ENCODE peak calls at places on chromosomes 11 and 22, in nine cellular contexts. Y is sigmoid colon, M is stomach, U is IMR-90, X is upper lobe of left lung, E is thyroid gland, I is Peyer's patch, J is endothelial cell of umbilical vein, R is lower leg skin. N is an unnamed sample.

GRCh38 chr22:39181778-39182177 is 29.3 kb upstream of the CBX7 start:
- DNase-seq in Y (no peak), M (no peak), U (no peak), X (no peak), E (no peak), I (no peak), J (no peak), R (no peak), N (no peak)

GRCh38 chr11:133476570-133477262 is 55.6 kb downstream of the OPCML start:
- DNase-seq in Y (no peak), M (no peak), U (no peak), X (no peak), E (no peak), I (no peak), J (no peak), R (no peak), N (no peak)

GRCh38 chr11:44016129-44016528 is 31.7 kb upstream of the ACCSL start:
- DNase-seq in Y (peak), M (peak), U (peak), X (no peak), E (peak), I (peak), J (no peak), R (peak), N (no peak)

GRCh38 chr11:19822531-19822930 is 109.9 kb downstream of the NAV2 start:
- DNase-seq in Y (no peak), M (no peak), U (no peak), X (no peak), E (no peak), I (no peak), J (no peak), R (no peak), N (no peak)

GRCh38 chr22:36924151-36924698 is 10.8 kb downstream of the CSF2RB start:
- DNase-seq in Y (no peak), M (no peak), U (no peak), X (no peak), E (no peak), I (no peak), J (no peak), R (peak), N (no peak)

GRCh38 chr11:29452131-29452530 is 564.7 kb downstream of the KCNA4 start:
- DNase-seq in Y (no peak), M (no peak), U (peak), X (no peak), E (no peak), I (no peak), J (peak), R (no peak), N (no peak)

GRCh38 chr11:132586801-132587200 is 945.5 kb downstream of the OPCML start:
- DNase-seq in Y (no peak), M (no peak), U (peak), X (no peak), E (peak), I (no peak), J (no peak), R (no peak), N (no peak)

GRCh38 chr11:35214792-35215193 is 75.8 kb downstream of the CD44 start:
- DNase-seq in Y (no peak), M (no peak), U (peak), X (no peak), E (no peak), I (no peak), J (peak), R (no peak), N (no peak)

GRCh38 chr11:10117709-10118341 is 176.2 kb downstream of the SBF2 start:
- DNase-seq in Y (no peak), M (no peak), U (peak), X (no peak), E (no peak), I (no peak), J (peak), R (no peak), N (no peak)

DNA sequence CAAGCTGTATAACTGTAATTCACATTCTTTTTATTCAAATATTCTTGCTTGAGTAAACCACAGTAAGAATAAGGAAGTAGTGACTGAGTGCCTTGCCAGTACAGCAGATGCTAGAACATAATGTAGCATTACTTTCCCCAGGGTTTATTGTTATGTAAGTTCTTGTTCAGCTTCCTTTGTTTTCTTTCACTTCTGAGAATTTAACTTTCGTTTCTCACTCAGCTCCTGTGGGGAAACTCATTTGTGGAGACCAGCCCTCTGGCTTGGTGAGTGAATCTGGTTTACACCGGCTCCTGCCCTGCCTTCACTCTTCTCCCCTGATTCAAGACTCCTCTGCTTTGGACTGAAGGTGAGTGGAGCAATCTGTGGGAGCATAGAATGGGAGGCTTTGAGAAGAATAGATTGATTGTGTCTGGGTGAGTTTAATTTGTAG is at the start of gene TRIM22:
- DNase-seq in Y (no peak), M (peak), U (peak), X (no peak), E (peak), I (peak), J (peak), R (no peak), N (peak)
- TF ChIP-seq POLR2A in Y (no peak), M (no peak), U (no peak), X (no peak), E (no peak), I (no peak), J (no peak), R (no peak), N (peak)

GRCh38 chr11:2699531-2700414 is at the start of gene KCNQ1OT1:
- DNase-seq in Y (peak), M (peak), U (peak), X (peak), E (peak), I (peak), J (peak), R (peak), N (peak)
- TF ChIP-seq POLR2A in Y (peak), M (peak), U (peak), X (peak), E (peak), I (peak), J (peak), R (no peak), N (peak)

DNA sequence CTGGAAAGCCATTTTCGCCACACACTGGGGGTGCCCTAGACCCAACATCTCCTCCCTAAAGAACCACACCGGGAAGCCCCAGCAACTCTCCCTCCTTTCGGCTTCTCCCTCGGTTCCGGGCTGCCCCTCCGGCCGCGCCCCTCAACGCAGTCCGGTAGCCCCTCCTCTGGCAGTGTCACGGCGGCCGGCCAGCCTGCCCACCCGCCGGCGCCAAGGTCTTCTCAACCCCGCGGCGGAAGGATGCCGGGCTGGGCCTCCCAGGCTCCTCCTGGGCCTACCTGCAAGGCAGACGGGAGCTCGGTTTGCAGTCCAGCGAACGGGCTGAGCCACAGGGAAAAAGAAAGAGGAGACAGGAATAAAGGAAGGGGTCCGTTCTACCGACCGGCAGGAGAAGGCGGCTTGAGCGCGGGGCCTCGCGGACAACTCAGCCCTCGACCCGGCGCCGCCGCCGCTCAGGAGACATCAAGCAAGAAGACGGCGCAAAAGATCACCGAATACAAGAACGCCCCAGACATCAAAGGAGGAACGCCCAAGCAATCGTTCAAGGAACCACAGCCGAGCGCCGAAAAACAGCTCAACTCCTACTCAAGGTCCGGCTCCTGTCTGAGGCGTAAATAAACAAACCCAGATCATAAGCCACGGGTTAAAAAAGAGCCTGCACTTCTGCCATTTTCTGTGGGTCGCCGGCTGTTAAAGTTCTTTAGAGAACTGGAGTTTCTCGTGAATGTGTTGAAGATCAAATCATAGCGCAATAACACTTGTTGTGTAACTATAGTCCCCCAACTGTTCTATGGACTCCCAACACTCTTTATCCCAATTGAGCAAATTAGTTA is at the start of gene AMBRA1:
- DNase-seq in Y (peak), M (peak), U (peak), X (peak), E (peak), I (peak), J (peak), R (peak), N (peak)
- TF ChIP-seq POLR2A in Y (peak), M (no peak), U (peak), X (no peak), E (peak), I (peak), J (peak), R (no peak), N (peak)

GRCh38 chr11:114110948-114111347 is 51.4 kb downstream of the ZBTB16 start:
- DNase-seq in Y (no peak), M (peak), U (no peak), X (no peak), E (no peak), I (peak), J (no peak), R (peak), N (no peak)
- TF ChIP-seq POLR2A in Y (no peak), M (no peak), U (no peak), X (no peak), E (no peak), I (no peak), J (no peak), R (no peak), N (no peak)

DNA sequence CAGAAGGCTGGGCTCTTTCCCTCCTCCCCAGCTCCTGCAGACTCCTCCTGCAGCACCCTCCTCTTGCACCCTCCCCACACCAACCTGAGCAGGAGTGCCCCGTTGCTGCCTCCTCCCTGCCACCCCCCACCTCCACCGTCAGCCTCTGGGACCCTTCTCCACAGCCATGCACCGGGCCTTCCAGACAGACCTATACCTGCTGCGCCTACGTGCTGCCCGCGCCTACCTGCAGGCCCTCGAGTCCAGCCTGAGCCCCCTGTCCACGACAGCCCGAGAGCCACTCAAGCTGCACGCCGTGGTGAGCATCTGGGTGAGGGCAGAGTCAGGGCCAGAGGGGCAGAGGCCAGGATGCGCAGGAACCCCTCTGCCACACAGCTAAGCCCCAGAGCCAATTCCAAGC is 16.2 kb downstream of the ZDHHC24 start:
- DNase-seq in Y (no peak), M (no peak), U (no peak), X (no peak), E (no peak), I (no peak), J (no peak), R (no peak), N (no peak)
- TF ChIP-seq POLR2A in Y (no peak), M (no peak), U (no peak), X (no peak), E (no peak), I (no peak), J (no peak), R (no peak), N (no peak)